ENCODE peak calls at places on chromosomes 4 and X, in five cellular contexts. L, I, W, P and T are unnamed samples.

GRCh38 chr4:157128395-157128794 is 52.4 kb downstream of the GLRB start:
- DNase-seq in P (no peak), I (no peak), L (no peak), W (peak; percentile 8), T (peak; percentile 43)

GRCh38 chr4:15402146-15402545 is 25.7 kb upstream of the C1QTNF7 start:
- DNase-seq in W (no peak), L (no peak), I (no peak), P (no peak), T (peak; percentile 45)

GRCh38 chr4:98688416-98689290 is 30.2 kb upstream of the TSPAN5 start:
- DNase-seq in L (no peak), I (peak; percentile 24), P (peak; percentile 44), W (peak; percentile 66), T (peak; percentile 84)

GRCh38 chr4:48960988-48961635 is 25.0 kb upstream of the CWH43 start:
- DNase-seq in W (no peak), I (no peak), L (no peak), P (no peak), T (no peak)

GRCh38 chr4:2126309-2127043 is 67.3 kb downstream of the NAT8L start:
- DNase-seq in I (no peak), L (no peak), W (no peak), P (no peak), T (no peak)

GRCh38 chrX:87664381-87664780 is 146.8 kb downstream of the KLHL4 start:
- DNase-seq in P (no peak), L (no peak), I (no peak), W (peak; percentile 18), T (no peak)

GRCh38 chr4:19983072-19983471 is 268.6 kb upstream of the SLIT2 start:
- DNase-seq in P (no peak), W (peak; percentile 23), I (no peak), L (no peak), T (peak; percentile 97)

GRCh38 chr4:152100378-152101201 is 339.8 kb upstream of the GATB start:
- DNase-seq in P (peak; percentile 95), I (no peak), L (peak; percentile 49), W (no peak), T (no peak)

GRCh38 chr4:16000708-16001483 is 37.9 kb upstream of the FGFBP2 start:
- DNase-seq in W (no peak), I (no peak), L (no peak), P (no peak), T (no peak)

GRCh38 chr4:147791870-147792269 is 60.0 kb downstream of the ARHGAP10 start:
- DNase-seq in I (no peak), P (no peak), W (no peak), L (no peak), T (no peak)

GRCh38 chrX:72045552-72046277 is 86.0 kb downstream of the RTL5 start:
- DNase-seq in P (no peak), W (no peak), L (no peak), I (no peak), T (no peak)

GRCh38 chr4:123536225-123536624 is 139.6 kb downstream of the SPRY1 start:
- DNase-seq in P (no peak), W (no peak), I (no peak), L (no peak), T (no peak)

GRCh38 chrX:122512561-122513072 is 671.5 kb upstream of the GRIA3 start:
- DNase-seq in I (no peak), P (no peak), L (no peak), W (no peak), T (peak; percentile 46)

GRCh38 chrX:107662824-107663223 is 34.5 kb downstream of the PRPS1 start:
- DNase-seq in L (no peak), I (no peak), W (no peak), P (no peak), T (no peak)

GRCh38 chr4:170080496-170080895 is 9.3 kb downstream of the AADAT start:
- DNase-seq in P (no peak), W (no peak), I (no peak), L (no peak), T (no peak)

GRCh38 chr4:84503495-84504437 is 4.7 kb upstream of the NKX6-1 start:
- DNase-seq in P (no peak), I (peak; percentile 28), W (peak; percentile 39), L (no peak), T (peak; percentile 65)

GRCh38 chrX:36869457-36869856 is 138.7 kb upstream of the FAM47C start:
- DNase-seq in P (no peak), W (no peak), I (no peak), L (no peak), T (no peak)

GRCh38 chr4:77203380-77204197 is 46.6 kb downstream of the CCNG2 start:
- DNase-seq in W (peak; percentile 22), P (peak; percentile 70), I (peak; percentile 46), L (peak; percentile 29), T (peak; percentile 76)

GRCh38 chrX:63746278-63746677 is 38.7 kb downstream of the ARHGEF9 start:
- DNase-seq in W (no peak), P (no peak), L (no peak), I (no peak), T (no peak)

GRCh38 chr4:87399148-87399547 is 8.2 kb upstream of the HSD17B11 start:
- DNase-seq in I (no peak), L (no peak), P (no peak), W (no peak), T (no peak)

GRCh38 chrX:153032397-153033118 is 23.7 kb upstream of the PNMA3 start:
- DNase-seq in P (peak; percentile 61), L (peak; percentile 40), W (peak; percentile 6), I (peak; percentile 53), T (peak; percentile 24)

GRCh38 chrX:47198026-47198686 is 4.5 kb downstream of the UBA1 start:
- DNase-seq in P (no peak), W (no peak), L (no peak), I (no peak), T (no peak)

GRCh38 chr4:80015407-80016189 is 57.4 kb downstream of the ANTXR2 start:
- DNase-seq in I (no peak), L (no peak), W (no peak), P (no peak), T (no peak)

GRCh38 chr4:796206-796605 is 29.7 kb downstream of the CPLX1 start:
- DNase-seq in L (no peak), W (no peak), P (no peak), I (no peak), T (no peak)

GRCh38 chrX:16825306-16826035 is 39.2 kb downstream of the TXLNG start:
- DNase-seq in W (no peak), L (no peak), I (no peak), P (no peak), T (peak; percentile 18)

GRCh38 chr4:152935138-152935537 is 985 bp upstream of the FHDC1 start:
- DNase-seq in I (no peak), W (no peak), L (no peak), P (no peak), T (no peak)

GRCh38 chr4:181702864-181703263 is 540.3 kb upstream of the TENM3 start:
- DNase-seq in L (no peak), I (no peak), W (no peak), P (no peak), T (no peak)

GRCh38 chr4:168765726-168766125 is 244.3 kb downstream of the CBR4 start:
- DNase-seq in P (no peak), I (peak; percentile 26), W (peak; percentile 43), L (no peak), T (peak; percentile 32)

GRCh38 chrX:13126785-13127184 is 82.4 kb upstream of the FAM9C start:
- DNase-seq in W (no peak), P (no peak), I (no peak), L (no peak), T (no peak)

GRCh38 chr4:99506781-99507180 is 4.0 kb upstream of the C4orf17 start:
- DNase-seq in W (no peak), I (no peak), L (no peak), P (no peak), T (no peak)

GRCh38 chr4:38013461-38014366 is 53.5 kb downstream of the PTTG2 start:
- DNase-seq in P (no peak), W (peak; percentile 39), I (peak; percentile 38), L (no peak), T (peak; percentile 12)

GRCh38 chr4:1200425-1201035 is 28.1 kb upstream of the SPON2 start:
- DNase-seq in I (peak; percentile 51), W (no peak), L (no peak), P (no peak), T (peak; percentile 70)

GRCh38 chrX:132955710-132956109 is 2.7 kb downstream of the HS6ST2 start:
- DNase-seq in P (no peak), W (no peak), I (no peak), L (no peak), T (no peak)

GRCh38 chr4:56477192-56477706 is 9.8 kb downstream of the SRP72 start:
- DNase-seq in W (no peak), I (no peak), L (no peak), P (no peak), T (no peak)

GRCh38 chr4:48756689-48757220 is 23.3 kb downstream of the FRYL start:
- DNase-seq in P (no peak), L (no peak), W (peak; percentile 37), I (no peak), T (peak; percentile 17)

GRCh38 chr4:139768913-139769312 is 103.3 kb downstream of the MGST2 start:
- DNase-seq in L (no peak), I (peak; percentile 6), W (no peak), P (no peak), T (no peak)